ENCODE peak calls at places on chromosomes 3 and 15, in six cellular contexts. S, Y, Z, I, Q and M are unnamed samples.

GRCh38 chr3:148992027-148992634 is 791 bp downstream of the GYG1 start:
- DNase-seq in S (peak), Y (peak), Z (peak), I (peak), Q (peak), M (no peak)

GRCh38 chr3:877001-877400 is 215.8 kb upstream of the CNTN6 start:
- DNase-seq in S (no peak), Y (no peak), Z (no peak), I (no peak), Q (no peak), M (no peak)

GRCh38 chr15:91263632-91264477 is 163.8 kb downstream of the SV2B start:
- DNase-seq in S (no peak), Y (peak), Z (peak), I (no peak), Q (peak), M (no peak)

GRCh38 chr3:36403661-36404060 is 23.4 kb downstream of the STAC start:
- DNase-seq in S (no peak), Y (no peak), Z (no peak), I (no peak), Q (no peak), M (no peak)

GRCh38 chr3:48157950-48158376 is 30.3 kb downstream of the CDC25A start:
- DNase-seq in S (no peak), Y (peak), Z (peak), I (peak), Q (peak), M (no peak)

GRCh38 chr3:40780341-40780800 is 255.6 kb downstream of the ZNF621 start:
- DNase-seq in S (peak), Y (peak), Z (peak), I (no peak), Q (no peak), M (no peak)

GRCh38 chr3:42071720-42072582 is 19.2 kb upstream of the TRAK1 start:
- DNase-seq in S (peak), Y (peak), Z (peak), I (no peak), Q (peak), M (peak)

GRCh38 chr3:171113716-171114115 is 87.2 kb upstream of the SLC2A2 start:
- DNase-seq in S (no peak), Y (no peak), Z (no peak), I (no peak), Q (no peak), M (no peak)

GRCh38 chr15:90818251-90819210 is 49.9 kb upstream of the FURIN start:
- DNase-seq in S (no peak), Y (peak), Z (no peak), I (no peak), Q (peak), M (no peak)

GRCh38 chr3:126103121-126104027 is 19.4 kb upstream of the SLC41A3 start:
- DNase-seq in S (peak), Y (peak), Z (no peak), I (no peak), Q (peak), M (no peak)

GRCh38 chr15:79970921-79971434 is at the start of gene BCL2A1:
- DNase-seq in S (no peak), Y (no peak), Z (no peak), I (no peak), Q (peak), M (peak)

GRCh38 chr3:196867507-196868296 is at the start of gene SENP5:
- DNase-seq in S (peak), Y (peak), Z (peak), I (peak), Q (peak), M (peak)
- TF ChIP-seq POLR2A in S (peak), Y (peak), Z (peak), I (peak), Q (peak), M (peak)

GRCh38 chr3:11846281-11847034 is at the start of gene TAMM41:
- DNase-seq in S (peak), Y (peak), Z (peak), I (peak), Q (peak), M (peak)
- TF ChIP-seq POLR2A in S (peak), Y (peak), Z (peak), I (peak), Q (peak), M (peak)

DNA sequence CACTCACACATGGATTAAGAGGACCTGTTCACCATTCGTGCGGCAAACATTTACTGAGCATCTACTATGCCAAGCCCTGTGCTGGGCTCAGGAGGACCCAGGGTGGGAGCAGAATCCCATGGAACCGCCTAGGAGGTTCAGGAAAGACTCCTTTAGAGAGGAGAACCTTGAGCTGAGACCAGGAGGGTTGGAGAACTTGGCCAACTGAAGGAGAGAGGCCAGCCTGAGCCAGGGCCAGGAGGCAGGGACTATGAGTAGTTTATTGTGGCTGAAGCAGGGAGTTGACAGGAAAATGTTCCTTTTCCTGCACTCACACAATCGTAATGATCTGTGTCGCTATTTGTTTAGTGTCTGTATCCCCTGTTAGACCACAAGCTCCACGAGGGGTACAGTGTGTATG is 71.3 kb downstream of the SLC30A4 start:
- DNase-seq in S (no peak), Y (no peak), Z (no peak), I (no peak), Q (no peak), M (no peak)
- TF ChIP-seq POLR2A in S (no peak), Y (no peak), Z (no peak), I (no peak), Q (no peak), M (no peak)

DNA sequence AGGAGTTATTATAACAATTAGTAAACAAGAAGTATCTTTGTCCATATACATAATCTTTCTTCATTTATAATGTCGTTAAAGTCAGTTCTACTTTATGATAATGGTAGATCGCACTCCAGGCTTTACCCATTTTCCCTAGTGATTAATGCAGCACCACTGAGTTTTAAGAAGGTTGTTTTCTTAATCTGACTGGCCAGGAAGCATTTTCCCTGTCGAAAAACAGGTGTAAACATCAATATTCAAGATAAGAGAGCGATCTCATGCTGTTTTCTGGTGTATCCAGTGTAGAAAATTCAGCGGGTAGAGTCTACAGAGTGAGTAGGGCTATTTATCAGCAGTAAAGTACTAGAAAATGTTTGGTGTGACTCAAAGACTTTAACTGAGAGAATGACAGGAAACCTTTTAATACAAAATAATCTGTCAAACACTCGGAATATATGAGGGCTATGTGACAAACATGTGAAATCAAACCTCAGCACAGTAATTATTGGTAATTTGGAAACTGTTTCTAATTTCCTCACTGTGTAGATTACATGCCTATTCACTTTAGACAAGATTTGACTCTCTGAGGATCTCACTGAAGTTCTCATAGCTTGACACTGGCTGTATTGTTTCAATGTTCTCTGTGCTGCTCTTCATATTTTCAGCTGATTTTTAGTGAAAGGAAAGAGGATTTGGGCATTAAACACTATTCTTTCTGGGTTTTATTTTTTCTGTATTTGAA is 1013.2 kb downstream of the VGLL3 start:
- DNase-seq in S (no peak), Y (no peak), Z (no peak), I (no peak), Q (no peak), M (no peak)
- TF ChIP-seq POLR2A in S (no peak), Y (no peak), Z (no peak), I (no peak), Q (no peak), M (no peak)

DNA sequence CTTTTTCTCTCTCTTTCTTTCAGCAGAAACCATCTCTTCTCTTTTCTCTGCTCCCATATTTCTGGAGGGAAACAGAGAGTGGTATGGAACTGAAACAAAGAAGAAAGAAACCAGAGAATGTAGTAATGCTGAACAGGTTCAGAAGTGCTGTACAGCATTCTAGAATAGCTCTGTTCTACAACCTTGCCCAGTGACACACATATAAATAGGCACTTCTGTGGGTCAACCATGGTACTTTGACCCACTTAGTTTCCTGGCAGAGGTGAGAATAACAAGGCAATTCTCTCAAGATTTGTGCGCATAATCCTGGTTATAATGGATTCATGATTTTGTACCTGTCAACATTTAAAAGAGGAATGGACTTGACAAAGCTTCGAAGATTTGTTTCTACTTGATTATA is 12.3 kb downstream of the CFAP91 start:
- DNase-seq in S (no peak), Y (no peak), Z (no peak), I (no peak), Q (no peak), M (no peak)
- TF ChIP-seq POLR2A in S (no peak), Y (no peak), Z (no peak), I (no peak), Q (no peak), M (no peak)

GRCh38 chr3:179624471-179624870 is 19.9 kb downstream of the NDUFB5 start:
- DNase-seq in S (no peak), Y (no peak), Z (no peak), I (no peak), Q (no peak), M (no peak)
- TF ChIP-seq POLR2A in S (no peak), Y (no peak), Z (no peak), I (no peak), Q (no peak), M (no peak)

GRCh38 chr15:95327661-95328060 is 1002.8 kb upstream of the NR2F2 start:
- DNase-seq in S (no peak), Y (no peak), Z (peak), I (no peak), Q (no peak), M (no peak)
- TF ChIP-seq POLR2A in S (no peak), Y (no peak), Z (no peak), I (no peak), Q (no peak), M (no peak)

GRCh38 chr15:51424780-51425179 is 83.3 kb downstream of the GLDN start:
- DNase-seq in S (no peak), Y (no peak), Z (no peak), I (no peak), Q (no peak), M (no peak)

GRCh38 chr15:51425517-51426033 is 84.1 kb downstream of the GLDN start:
- DNase-seq in S (no peak), Y (no peak), Z (no peak), I (no peak), Q (no peak), M (no peak)
- TF ChIP-seq POLR2A in S (no peak), Y (no peak), Z (no peak), I (no peak), Q (no peak), M (no peak)

GRCh38 chr15:75200765-75201608 is 695 bp upstream of the C15orf39 start:
- DNase-seq in S (no peak), Y (peak), Z (peak), I (peak), Q (peak), M (no peak)
- TF ChIP-seq POLR2A in S (no peak), Y (peak), Z (no peak), I (peak), Q (no peak), M (no peak)